ENCODE peak calls at places on chromosomes 2 and 18, in six cellular contexts. One of them, this sample, is unnamed.
A peak's percentile ranks its signal among the peaks of the same experiment; 100 is the strongest.

GRCh38 chr18:4335386-4335785 is 119.7 kb downstream of the DLGAP1 start:
- DNase-seq in tibial nerve: no peak
- DNase-seq in A172: no peak
- DNase-seq in NCI-H2029: no peak
- DNase-seq in activated effector memory CD4-positive, alpha-beta T cell treated with anti-CD3 and anti-CD28 coated beads, Interleukin-2, amount 50 U/mL, for 16 hours: no peak
- DNase-seq in stimulated activated CD8-positive, alpha-beta memory T cell treated with anti-CD3 and anti-CD28 coated beads, Interleukin-4, amount 100 ng/mL, for 1 hour: no peak
- DNase-seq in this sample: no peak

GRCh38 chr2:108612514-108613183 is 78.4 kb downstream of the LIMS1 start:
- DNase-seq in activated effector memory CD4-positive, alpha-beta T cell treated with anti-CD3 and anti-CD28 coated beads, Interleukin-2, amount 50 U/mL, for 16 hours: peak; percentile 88
- DNase-seq in tibial nerve: no peak
- DNase-seq in stimulated activated CD8-positive, alpha-beta memory T cell treated with anti-CD3 and anti-CD28 coated beads, Interleukin-4, amount 100 ng/mL, for 1 hour: no peak
- DNase-seq in A172: no peak
- DNase-seq in NCI-H2029: no peak
- DNase-seq in this sample: no peak

GRCh38 chr2:28193552-28194383 is 198.9 kb upstream of the FOSL2 start:
- DNase-seq in stimulated activated CD8-positive, alpha-beta memory T cell treated with anti-CD3 and anti-CD28 coated beads, Interleukin-4, amount 100 ng/mL, for 1 hour: no peak
- DNase-seq in activated effector memory CD4-positive, alpha-beta T cell treated with anti-CD3 and anti-CD28 coated beads, Interleukin-2, amount 50 U/mL, for 16 hours: no peak
- DNase-seq in tibial nerve: no peak
- DNase-seq in NCI-H2029: no peak
- DNase-seq in A172: peak; percentile 10
- DNase-seq in this sample: no peak

GRCh38 chr18:58412844-58413666 is 215.8 kb downstream of the ALPK2 start:
- DNase-seq in NCI-H2029: no peak
- DNase-seq in A172: no peak
- DNase-seq in stimulated activated CD8-positive, alpha-beta memory T cell treated with anti-CD3 and anti-CD28 coated beads, Interleukin-4, amount 100 ng/mL, for 1 hour: no peak
- DNase-seq in tibial nerve: no peak
- DNase-seq in activated effector memory CD4-positive, alpha-beta T cell treated with anti-CD3 and anti-CD28 coated beads, Interleukin-2, amount 50 U/mL, for 16 hours: no peak
- DNase-seq in this sample: no peak

GRCh38 chr2:31475692-31476091 is 61.1 kb upstream of the XDH start:
- DNase-seq in tibial nerve: no peak
- DNase-seq in activated effector memory CD4-positive, alpha-beta T cell treated with anti-CD3 and anti-CD28 coated beads, Interleukin-2, amount 50 U/mL, for 16 hours: no peak
- DNase-seq in A172: no peak
- DNase-seq in NCI-H2029: no peak
- DNase-seq in stimulated activated CD8-positive, alpha-beta memory T cell treated with anti-CD3 and anti-CD28 coated beads, Interleukin-4, amount 100 ng/mL, for 1 hour: no peak
- DNase-seq in this sample: no peak

GRCh38 chr2:130834923-130835765 is 1.6 kb upstream of the ARHGEF4 start:
- DNase-seq in stimulated activated CD8-positive, alpha-beta memory T cell treated with anti-CD3 and anti-CD28 coated beads, Interleukin-4, amount 100 ng/mL, for 1 hour: no peak
- DNase-seq in tibial nerve: no peak
- DNase-seq in NCI-H2029: no peak
- DNase-seq in activated effector memory CD4-positive, alpha-beta T cell treated with anti-CD3 and anti-CD28 coated beads, Interleukin-2, amount 50 U/mL, for 16 hours: no peak
- DNase-seq in A172: no peak
- DNase-seq in this sample: no peak

GRCh38 chr2:219079417-219079816 is 18.7 kb upstream of the IHH start:
- DNase-seq in activated effector memory CD4-positive, alpha-beta T cell treated with anti-CD3 and anti-CD28 coated beads, Interleukin-2, amount 50 U/mL, for 16 hours: no peak
- DNase-seq in stimulated activated CD8-positive, alpha-beta memory T cell treated with anti-CD3 and anti-CD28 coated beads, Interleukin-4, amount 100 ng/mL, for 1 hour: no peak
- DNase-seq in NCI-H2029: no peak
- DNase-seq in A172: peak; percentile 35
- DNase-seq in tibial nerve: no peak
- DNase-seq in this sample: no peak

GRCh38 chr18:42413870-42414269 is 458.8 kb downstream of the PIK3C3 start:
- DNase-seq in A172: peak; percentile 62
- DNase-seq in stimulated activated CD8-positive, alpha-beta memory T cell treated with anti-CD3 and anti-CD28 coated beads, Interleukin-4, amount 100 ng/mL, for 1 hour: no peak
- DNase-seq in NCI-H2029: no peak
- DNase-seq in activated effector memory CD4-positive, alpha-beta T cell treated with anti-CD3 and anti-CD28 coated beads, Interleukin-2, amount 50 U/mL, for 16 hours: no peak
- DNase-seq in tibial nerve: no peak
- DNase-seq in this sample: no peak

GRCh38 chr2:3146175-3146574 is 231.4 kb downstream of the EIPR1 start:
- DNase-seq in A172: no peak
- DNase-seq in activated effector memory CD4-positive, alpha-beta T cell treated with anti-CD3 and anti-CD28 coated beads, Interleukin-2, amount 50 U/mL, for 16 hours: no peak
- DNase-seq in stimulated activated CD8-positive, alpha-beta memory T cell treated with anti-CD3 and anti-CD28 coated beads, Interleukin-4, amount 100 ng/mL, for 1 hour: no peak
- DNase-seq in tibial nerve: no peak
- DNase-seq in NCI-H2029: no peak
- DNase-seq in this sample: no peak

GRCh38 chr2:29281585-29281984 is 166.4 kb downstream of the CLIP4 start:
- DNase-seq in stimulated activated CD8-positive, alpha-beta memory T cell treated with anti-CD3 and anti-CD28 coated beads, Interleukin-4, amount 100 ng/mL, for 1 hour: no peak
- DNase-seq in NCI-H2029: peak; percentile 2
- DNase-seq in A172: peak; percentile 80
- DNase-seq in tibial nerve: no peak
- DNase-seq in activated effector memory CD4-positive, alpha-beta T cell treated with anti-CD3 and anti-CD28 coated beads, Interleukin-2, amount 50 U/mL, for 16 hours: no peak
- DNase-seq in this sample: peak; percentile 10

This sample was measured in GOT3.